ENCODE peak calls at places on chromosomes 6 and 20, in four cellular contexts. T is H54; Q is stimulated activated CD8-positive, alpha-beta memory T cell treated with anti-CD3 and anti-CD28 coated beads, Interleukin-4, amount 100 ng/mL, for 4 hours; X is AG08396. I is an unnamed sample.

GRCh38 chr20:32648761-32649615 is 24.8 kb downstream of the C20orf203 start:
- DNase-seq in Q (no peak), X (no peak), T (no peak), I (peak; percentile 38)

GRCh38 chr20:760751-761417 is 7.4 kb downstream of the SLC52A3 start:
- DNase-seq in T (no peak), Q (no peak), X (peak; percentile 58), I (peak; percentile 44)

GRCh38 chr20:63850689-63851547 is 10.4 kb upstream of the ABHD16B start:
- DNase-seq in X (no peak), Q (no peak), T (no peak), I (no peak)

GRCh38 chr20:62795023-62795761 is 1.1 kb upstream of the MRGBP start:
- DNase-seq in T (peak; percentile 69), X (peak; percentile 55), Q (peak; percentile 45), I (peak; percentile 53)

GRCh38 chr6:152696543-152696942 is 1.2 kb upstream of the MYCT1 start:
- DNase-seq in Q (no peak), X (peak; percentile 20), T (no peak), I (peak; percentile 68)

GRCh38 chr20:24465168-24465567 is 4.3 kb upstream of the SYNDIG1 start:
- DNase-seq in X (no peak), Q (no peak), T (no peak), I (no peak)

GRCh38 chr6:125197795-125198269 is 44.3 kb downstream of the TPD52L1 start:
- DNase-seq in T (peak; percentile 6), X (no peak), Q (no peak), I (peak; percentile 77)

GRCh38 chr20:17613328-17614175 is 43.7 kb downstream of the DSTN start:
- DNase-seq in T (no peak), Q (no peak), X (no peak), I (peak; percentile 22)

GRCh38 chr6:75393806-75394205 is 99.8 kb downstream of the FILIP1 start:
- DNase-seq in Q (no peak), X (no peak), T (no peak), I (no peak)

GRCh38 chr6:122654016-122654415 is 43.8 kb downstream of the PKIB start:
- DNase-seq in X (no peak), T (no peak), Q (no peak), I (no peak)

GRCh38 chr20:3815703-3816315 is 4.5 kb upstream of the AP5S1 start:
- DNase-seq in T (no peak), X (no peak), Q (no peak), I (no peak)

GRCh38 chr6:31074406-31074805 is 38.0 kb downstream of the C6orf15 start:
- DNase-seq in Q (no peak), T (no peak), X (no peak), I (no peak)

GRCh38 chr20:59825944-59826759 is 107.3 kb downstream of the SYCP2 start:
- DNase-seq in Q (no peak), T (no peak), X (no peak), I (peak; percentile 59)

GRCh38 chr6:81774542-81774941 is 22.1 kb upstream of the TENT5A start:
- DNase-seq in Q (no peak), T (no peak), X (no peak), I (peak; percentile 66)

GRCh38 chr6:158569036-158569435 is 9.1 kb downstream of the TMEM181 start:
- DNase-seq in Q (no peak), X (no peak), T (no peak), I (no peak)

GRCh38 chr6:145544514-145544913 is 190.8 kb downstream of the EPM2A start:
- DNase-seq in X (no peak), Q (no peak), T (no peak), I (peak; percentile 28)

GRCh38 chr6:108946695-108947094 is 98.5 kb downstream of the ARMC2 start:
- DNase-seq in X (no peak), Q (no peak), T (no peak), I (peak; percentile 71)

GRCh38 chr20:56163806-56164205 is 84.7 kb upstream of the MC3R start:
- DNase-seq in X (no peak), T (no peak), Q (no peak), I (no peak)

GRCh38 chr6:140156131-140156530 is 781.7 kb upstream of the CITED2 start:
- DNase-seq in X (no peak), Q (no peak), T (no peak), I (peak; percentile 4)

GRCh38 chr20:42082611-42083010 is 464.4 kb upstream of the CHD6 start:
- DNase-seq in T (no peak), X (no peak), Q (no peak), I (no peak)

GRCh38 chr6:21754891-21755290 is 161.3 kb downstream of the SOX4 start:
- DNase-seq in X (no peak), Q (no peak), T (peak; percentile 42), I (peak; percentile 81)

GRCh38 chr20:1577906-1578305 is 20.4 kb upstream of the SIRPD start:
- DNase-seq in Q (no peak), T (no peak), X (no peak), I (peak; percentile 0)

I was measured in kidney tubule cell.